ENCODE peak calls at places on chromosomes 16 and 17, in eight cellular contexts. E is cardiac muscle cell; D is heart left ventricle; Y is AG04450; W is CD4-positive, alpha-beta memory T cell; U is stomach; J is tibial artery; I is left ventricle myocardium inferior. P is an unnamed sample. For H3K9me3, the result is how much of the 10 kb centered on the place peaks cover.

GRCh38 chr16:1375741-1376410 is 24.1 kb downstream of the GNPTG start:
- DNase-seq in J (no peak), Y (no peak), E (no peak), U (no peak), I (no peak), W (no peak), D (no peak), P (no peak)

GRCh38 chr17:76599699-76600460 is 14.2 kb upstream of the ST6GALNAC2 start:
- DNase-seq in U (no peak), W (no peak), Y (no peak), D (no peak), J (no peak), I (no peak), E (no peak), P (no peak)

GRCh38 chr17:73247728-73248127 is 14.0 kb downstream of the CPSF4L start:
- DNase-seq in D (no peak), J (no peak), W (no peak), Y (no peak), I (no peak), E (no peak), U (no peak), P (no peak)

GRCh38 chr17:29710891-29711418 is 88.2 kb upstream of the CORO6 start:
- DNase-seq in Y (no peak), E (no peak), W (no peak), D (no peak), U (no peak), J (peak), I (no peak), P (no peak)

GRCh38 chr16:85428168-85428898 is 184.8 kb upstream of the GSE1 start:
- DNase-seq in D (no peak), W (no peak), U (peak), Y (no peak), E (no peak), J (peak), I (peak), P (peak)

GRCh38 chr17:78013683-78014467 is 55.4 kb downstream of the TNRC6C start:
- DNase-seq in U (peak), J (peak), Y (peak), E (peak), I (no peak), D (no peak), W (peak), P (no peak)

GRCh38 chr16:82194076-82194475 is 24.1 kb upstream of the MPHOSPH6 start:
- DNase-seq in E (no peak), U (no peak), I (no peak), W (no peak), J (no peak), Y (no peak), D (no peak), P (no peak)

GRCh38 chr17:37779554-37779953 is 34.7 kb upstream of the HNF1B start:
- DNase-seq in W (no peak), E (no peak), I (no peak), U (no peak), D (no peak), Y (no peak), J (no peak), P (no peak)

GRCh38 chr17:6639651-6640535 is 618 bp downstream of the KIAA0753 start:
- DNase-seq in E (peak), D (no peak), I (no peak), J (no peak), Y (no peak), U (no peak), W (no peak), P (no peak)

GRCh38 chr17:31533546-31534155 is 142.2 kb downstream of the RAB11FIP4 start:
- DNase-seq in J (no peak), U (peak), D (no peak), E (peak), I (no peak), W (no peak), Y (peak), P (no peak)

GRCh38 chr16:89392881-89393730 is 97.3 kb downstream of the ANKRD11 start:
- DNase-seq in D (no peak), J (no peak), W (no peak), I (no peak), Y (no peak), U (no peak), E (no peak), P (no peak)

GRCh38 chr16:80938035-80938927 is 68.4 kb downstream of the CMC2 start:
- DNase-seq in D (peak), W (no peak), J (peak), U (no peak), E (no peak), Y (peak), I (no peak), P (no peak)

GRCh38 chr17:6701719-6702118 is 11.4 kb downstream of the SLC13A5 start:
- DNase-seq in J (no peak), U (no peak), Y (no peak), I (no peak), W (no peak), E (peak), D (no peak), P (no peak)

GRCh38 chr16:31451681-31452351 is 7.5 kb upstream of the ARMC5 start:
- DNase-seq in W (no peak), E (peak), U (peak), D (peak), J (peak), Y (peak), I (peak), P (no peak)

GRCh38 chr16:70750893-70751467 is 50.0 kb downstream of the VAC14 start:
- DNase-seq in I (peak), J (peak), E (peak), Y (peak), W (no peak), U (peak), D (peak), P (no peak)

GRCh38 chr17:31274252-31274651 is 22.8 kb downstream of the OMG start:
- DNase-seq in J (no peak), W (no peak), E (no peak), I (no peak), U (no peak), D (no peak), Y (no peak), P (no peak)

GRCh38 chr17:2937331-2938003 is 125.9 kb downstream of the OR1D5 start:
- DNase-seq in W (no peak), D (no peak), E (no peak), Y (no peak), U (no peak), J (no peak), I (no peak), P (no peak)

GRCh38 chr16:53805113-53805512 is 101.2 kb downstream of the FTO start:
- DNase-seq in W (no peak), E (no peak), D (no peak), U (no peak), J (no peak), I (no peak), Y (no peak), P (no peak)

GRCh38 chr17:41835800-41836549 is at the start of gene NT5C3B:
- DNase-seq in Y (no peak), J (peak), I (peak), E (peak), U (peak), D (peak), W (peak), P (peak)

GRCh38 chr17:55451203-55451641 is 29.6 kb upstream of the MMD start:
- DNase-seq in W (no peak), J (no peak), I (no peak), U (no peak), D (no peak), E (peak), Y (no peak), P (no peak)

GRCh38 chr17:40086150-40087044 is 14.0 kb downstream of the NR1D1 start:
- DNase-seq in Y (no peak), I (no peak), E (peak), J (peak), U (peak), D (peak), W (peak), P (peak)

GRCh38 chr17:73620414-73620813 is 23.8 kb downstream of the SDK2 start:
- DNase-seq in Y (no peak), W (no peak), E (no peak), D (no peak), U (no peak), I (no peak), J (no peak), P (no peak)

GRCh38 chr17:17959520-17960361 is 12.5 kb downstream of the TOM1L2 start:
- DNase-seq in Y (no peak), I (no peak), D (no peak), W (peak), E (no peak), U (no peak), J (no peak), P (no peak)

GRCh38 chr16:83253526-83253925 is 554.3 kb upstream of the HSBP1 start:
- DNase-seq in J (no peak), W (no peak), I (no peak), D (no peak), Y (no peak), U (no peak), E (no peak), P (no peak)

GRCh38 chr17:64406321-64407200 is 15.9 kb upstream of the PECAM1 start:
- DNase-seq in W (no peak), J (no peak), D (no peak), I (no peak), E (no peak), U (no peak), Y (no peak), P (no peak)

GRCh38 chr16:57530104-57530522 is 6.3 kb downstream of the CCDC102A start:
- DNase-seq in Y (peak), D (peak), E (no peak), J (no peak), U (no peak), W (peak), I (peak), P (peak)

GRCh38 chr16:85479972-85480726 is 133.0 kb upstream of the GSE1 start:
- DNase-seq in Y (no peak), I (no peak), D (no peak), E (peak), U (peak), W (peak), J (no peak), P (no peak)

GRCh38 chr16:18842565-18842964 is 41.2 kb upstream of the ARL6IP1 start:
- DNase-seq in E (no peak), U (no peak), W (no peak), I (no peak), J (no peak), D (no peak), Y (no peak), P (no peak)

GRCh38 chr17:7237761-7238417 is 1.4 kb downstream of the PHF23 start:
- DNase-seq in Y (no peak), I (peak), J (peak), D (peak), U (peak), E (peak), W (peak), P (peak)

GRCh38 chr16:56600398-56600999 is 7.9 kb upstream of the MT2A start:
- DNase-seq in U (peak), J (peak), W (peak), D (no peak), I (no peak), Y (no peak), E (peak), P (no peak)

GRCh38 chr17:48549909-48550308 is 5.0 kb upstream of the HOXB2 start:
- DNase-seq in U (no peak), D (no peak), J (no peak), I (no peak), E (no peak), Y (no peak), W (no peak), P (no peak)

GRCh38 chr17:8289103-8289397 is 580 bp downstream of the RANGRF start:
- DNase-seq in J (peak), E (peak), Y (no peak), U (no peak), D (no peak), I (peak), W (no peak), P (peak)

GRCh38 chr16:67149276-67150057 is 1.3 kb downstream of the B3GNT9 start:
- DNase-seq in Y (no peak), W (no peak), J (no peak), E (no peak), I (no peak), U (no peak), D (no peak), P (no peak)

GRCh38 chr16:22152316-22152715 is 10.0 kb upstream of the SDR42E2 start:
- DNase-seq in E (no peak), J (no peak), Y (no peak), U (no peak), I (no peak), W (no peak), D (no peak), P (no peak)

GRCh38 chr17:77696720-77697460 is 261.6 kb upstream of the TNRC6C start:
- DNase-seq in Y (no peak), E (no peak), I (no peak), D (no peak), U (no peak), J (no peak), W (no peak), P (no peak)

GRCh38 chr17:16328997-16329396 is 24.3 kb downstream of the CENPV start:
- DNase-seq in D (no peak), I (no peak), Y (no peak), E (no peak), W (no peak), J (no peak), U (no peak), P (no peak)

GRCh38 chr17:34366051-34366450 is 3.0 kb upstream of the CCL1 start:
- DNase-seq in D (no peak), U (no peak), Y (no peak), W (no peak), J (no peak), I (no peak), E (no peak), P (no peak)

GRCh38 chr17:68707032-68707431 is 105.9 kb upstream of the FAM20A start:
- DNase-seq in J (no peak), D (peak), Y (no peak), I (no peak), E (no peak), W (no peak), U (no peak), P (no peak)

DNA sequence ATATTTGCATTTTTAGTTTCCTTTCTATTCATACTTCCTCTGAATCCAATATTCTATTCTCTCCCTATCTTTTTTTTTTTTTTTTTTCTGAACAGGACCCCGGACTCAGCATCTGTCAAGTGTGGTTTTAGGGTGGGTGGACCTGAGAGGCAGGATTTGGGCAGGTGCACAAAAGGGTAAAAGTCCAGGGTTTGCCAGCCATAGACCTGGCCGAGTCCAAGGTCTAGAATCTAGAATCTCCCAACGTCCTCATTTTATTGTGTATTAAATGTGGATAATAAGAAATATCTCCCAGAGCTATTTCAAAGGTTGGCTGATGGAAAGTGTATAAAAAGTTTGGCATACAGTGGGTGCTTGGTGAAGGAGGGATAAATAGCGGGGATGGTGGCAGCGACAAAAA is 273.3 kb upstream of the MAF start:
- DNase-seq in E (no peak), J (no peak), Y (no peak), U (no peak), W (no peak), D (no peak), I (no peak), P (no peak)
- H3K9me3 ChIP-seq in E (under half), J (under half), Y (under half), U (under half), W (under half), D (under half), I (under half), P (under half)

DNA sequence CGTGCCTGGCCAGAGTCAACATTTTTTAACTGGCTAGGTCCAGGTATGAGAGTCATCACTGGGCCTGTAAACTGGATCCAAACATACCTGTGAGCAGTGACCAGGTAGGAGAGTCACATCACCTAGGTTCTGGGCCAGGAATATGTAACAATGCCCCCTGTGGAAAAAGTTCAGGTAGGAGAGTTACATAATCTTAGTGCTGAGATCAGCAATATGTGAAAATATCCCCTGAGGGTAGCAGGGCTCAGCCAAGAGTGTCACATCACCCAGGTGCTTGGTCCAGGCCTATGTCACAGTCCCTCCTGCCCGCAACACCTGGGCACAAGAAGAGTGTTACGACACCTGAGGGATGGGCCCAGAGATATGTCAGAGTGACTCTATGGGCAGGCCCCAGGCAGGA is 2104.7 kb downstream of the TP53TG3F start:
- DNase-seq in I (no peak), D (no peak), U (no peak), E (no peak), J (no peak), Y (no peak), W (no peak), P (no peak)
- H3K9me3 ChIP-seq in I (under half), D (under half), U (under half), E (under half), J (under half), Y (under half), W (under half), P (under half)

GRCh38 chr17:26807024-26807423 is 486.9 kb upstream of the WSB1 start:
- DNase-seq in Y (no peak), E (no peak), U (no peak), D (no peak), J (no peak), I (no peak), W (no peak), P (no peak)
- H3K9me3 ChIP-seq in Y (half or more), E (under half), U (under half), D (under half), J (under half), I (half or more), W (under half), P (under half)

GRCh38 chr16:35147556-35148504 is 1688.4 kb downstream of the TP53TG3F start:
- DNase-seq in U (no peak), E (no peak), W (no peak), Y (no peak), I (no peak), D (no peak), J (no peak), P (no peak)
- H3K9me3 ChIP-seq in U (under half), E (under half), W (under half), Y (half or more), I (under half), D (under half), J (under half), P (under half)

GRCh38 chr16:50697881-50698767 is 4.7 kb downstream of the NOD2 start:
- DNase-seq in I (no peak), W (peak), D (peak), J (no peak), U (peak), Y (no peak), E (no peak), P (no peak)
- H3K9me3 ChIP-seq in I (under half), W (under half), D (under half), J (under half), U (under half), Y (under half), E (under half), P (under half)

GRCh38 chr17:53088501-53088900 is 734.2 kb upstream of the KIF2B start:
- DNase-seq in E (no peak), U (no peak), J (no peak), I (no peak), W (no peak), Y (no peak), D (no peak), P (no peak)

GRCh38 chr17:53093386-53093785 is 729.3 kb upstream of the KIF2B start:
- DNase-seq in I (no peak), Y (no peak), E (no peak), W (no peak), D (no peak), J (no peak), U (no peak), P (no peak)

GRCh38 chr17:53092072-53092471 is 730.7 kb upstream of the KIF2B start:
- DNase-seq in D (no peak), U (no peak), I (no peak), E (no peak), W (no peak), Y (no peak), J (no peak), P (no peak)

DNA sequence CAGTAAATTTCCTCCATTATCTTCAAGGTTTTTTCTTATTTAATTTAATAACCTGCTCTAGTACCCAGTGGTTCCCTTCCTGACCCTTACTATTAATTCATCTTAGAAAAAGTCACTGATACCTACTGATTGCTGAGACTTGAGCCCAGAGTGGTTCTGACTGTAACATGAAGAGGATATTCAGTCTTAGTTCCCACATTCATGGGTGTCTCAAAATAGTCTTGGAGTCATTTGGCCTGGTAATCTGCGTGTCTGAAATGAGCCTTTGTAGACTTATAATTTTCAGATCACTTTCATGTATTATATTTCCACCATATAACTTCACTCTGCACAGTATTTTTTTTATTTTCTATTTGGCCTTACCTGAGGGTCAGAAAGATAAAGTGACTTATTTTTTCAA is 732.0 kb upstream of the KIF2B start:
- DNase-seq in D (no peak), U (no peak), W (no peak), E (no peak), I (no peak), Y (no peak), J (no peak), P (no peak)
- H3K9me3 ChIP-seq in D (under half), U (under half), W (under half), E (under half), I (under half), Y (under half), J (under half), P (under half)